ENCODE peak calls at places on chromosomes 1 and 21, in ten cellular contexts. One of them, this sample, is unnamed.

GRCh38 chr1:119539636-119540035 is 32.6 kb downstream of the HSD3B1 start:
- DNase-seq in NCI-H510A treated with DMSO at 0.1 percent for 48 hours: no peak
- DNase-seq in stimulated activated CD8-positive, alpha-beta memory T cell treated with anti-CD3 and anti-CD28 coated beads, Interleukin-7, amount 100 ng/mL, for 24 hours: no peak
- DNase-seq in cardiac muscle cell: no peak
- DNase-seq in IMR-90: no peak
- DNase-seq in retina: no peak
- DNase-seq in GM12892: no peak
- DNase-seq in cardiac fibroblast: no peak
- DNase-seq in suprapubic skin: no peak
- DNase-seq in dermis microvascular lymphatic vessel endothelial cell: no peak
- DNase-seq in this sample: no peak

GRCh38 chr1:159974350-159974965 is 20.4 kb upstream of the SLAMF9 start:
- DNase-seq in NCI-H510A treated with DMSO at 0.1 percent for 48 hours: no peak
- DNase-seq in stimulated activated CD8-positive, alpha-beta memory T cell treated with anti-CD3 and anti-CD28 coated beads, Interleukin-7, amount 100 ng/mL, for 24 hours: no peak
- DNase-seq in cardiac muscle cell: no peak
- DNase-seq in IMR-90: no peak
- DNase-seq in retina: no peak
- DNase-seq in GM12892: no peak
- DNase-seq in cardiac fibroblast: no peak
- DNase-seq in suprapubic skin: no peak
- DNase-seq in dermis microvascular lymphatic vessel endothelial cell: no peak
- DNase-seq in this sample: no peak

GRCh38 chr21:45763506-45763905 is 120.0 kb downstream of the PCBP3 start:
- DNase-seq in NCI-H510A treated with DMSO at 0.1 percent for 48 hours: no peak
- DNase-seq in stimulated activated CD8-positive, alpha-beta memory T cell treated with anti-CD3 and anti-CD28 coated beads, Interleukin-7, amount 100 ng/mL, for 24 hours: no peak
- DNase-seq in cardiac muscle cell: no peak
- DNase-seq in IMR-90: no peak
- DNase-seq in retina: no peak
- DNase-seq in GM12892: no peak
- DNase-seq in cardiac fibroblast: no peak
- DNase-seq in suprapubic skin: peak; percentile 43
- DNase-seq in dermis microvascular lymphatic vessel endothelial cell: no peak
- DNase-seq in this sample: no peak

GRCh38 chr1:184755226-184756065 is 788 bp upstream of the EDEM3 start:
- DNase-seq in NCI-H510A treated with DMSO at 0.1 percent for 48 hours: peak; percentile 56
- DNase-seq in stimulated activated CD8-positive, alpha-beta memory T cell treated with anti-CD3 and anti-CD28 coated beads, Interleukin-7, amount 100 ng/mL, for 24 hours: no peak
- DNase-seq in cardiac muscle cell: peak; percentile 52
- DNase-seq in IMR-90: no peak
- DNase-seq in retina: no peak
- DNase-seq in GM12892: no peak
- DNase-seq in cardiac fibroblast: peak; percentile 38
- DNase-seq in suprapubic skin: no peak
- DNase-seq in dermis microvascular lymphatic vessel endothelial cell: no peak
- DNase-seq in this sample: no peak

GRCh38 chr1:47449702-47450552 is 12.1 kb downstream of the FOXD2 start:
- DNase-seq in NCI-H510A treated with DMSO at 0.1 percent for 48 hours: no peak
- DNase-seq in stimulated activated CD8-positive, alpha-beta memory T cell treated with anti-CD3 and anti-CD28 coated beads, Interleukin-7, amount 100 ng/mL, for 24 hours: no peak
- DNase-seq in cardiac muscle cell: peak; percentile 43
- DNase-seq in IMR-90: no peak
- DNase-seq in retina: peak; percentile 61
- DNase-seq in GM12892: no peak
- DNase-seq in cardiac fibroblast: peak; percentile 24
- DNase-seq in suprapubic skin: no peak
- DNase-seq in dermis microvascular lymphatic vessel endothelial cell: no peak
- DNase-seq in this sample: no peak

GRCh38 chr1:93598861-93599439 is 82.7 kb downstream of the BCAR3 start:
- DNase-seq in NCI-H510A treated with DMSO at 0.1 percent for 48 hours: peak; percentile 42
- DNase-seq in stimulated activated CD8-positive, alpha-beta memory T cell treated with anti-CD3 and anti-CD28 coated beads, Interleukin-7, amount 100 ng/mL, for 24 hours: no peak
- DNase-seq in cardiac muscle cell: no peak
- DNase-seq in IMR-90: no peak
- DNase-seq in retina: no peak
- DNase-seq in GM12892: no peak
- DNase-seq in cardiac fibroblast: no peak
- DNase-seq in suprapubic skin: no peak
- DNase-seq in dermis microvascular lymphatic vessel endothelial cell: peak; percentile 16
- DNase-seq in this sample: no peak

GRCh38 chr1:203663294-203663693 is 36.7 kb downstream of the ATP2B4 start:
- DNase-seq in NCI-H510A treated with DMSO at 0.1 percent for 48 hours: no peak
- DNase-seq in stimulated activated CD8-positive, alpha-beta memory T cell treated with anti-CD3 and anti-CD28 coated beads, Interleukin-7, amount 100 ng/mL, for 24 hours: no peak
- DNase-seq in cardiac muscle cell: peak; percentile 59
- DNase-seq in IMR-90: peak; percentile 98
- DNase-seq in retina: no peak
- DNase-seq in GM12892: no peak
- DNase-seq in cardiac fibroblast: peak; percentile 49
- DNase-seq in suprapubic skin: no peak
- DNase-seq in dermis microvascular lymphatic vessel endothelial cell: no peak
- DNase-seq in this sample: peak; percentile 86

GRCh38 chr1:22105611-22106207 is 37.2 kb downstream of the WNT4 start:
- DNase-seq in NCI-H510A treated with DMSO at 0.1 percent for 48 hours: peak; percentile 76
- DNase-seq in stimulated activated CD8-positive, alpha-beta memory T cell treated with anti-CD3 and anti-CD28 coated beads, Interleukin-7, amount 100 ng/mL, for 24 hours: no peak
- DNase-seq in cardiac muscle cell: peak; percentile 76
- DNase-seq in IMR-90: peak; percentile 69
- DNase-seq in retina: peak; percentile 53
- DNase-seq in GM12892: no peak
- DNase-seq in cardiac fibroblast: peak; percentile 78
- DNase-seq in suprapubic skin: no peak
- DNase-seq in dermis microvascular lymphatic vessel endothelial cell: peak; percentile 38
- DNase-seq in this sample: peak; percentile 79

GRCh38 chr1:184022651-184023050 is 14.9 kb downstream of the COLGALT2 start:
- DNase-seq in NCI-H510A treated with DMSO at 0.1 percent for 48 hours: no peak
- DNase-seq in stimulated activated CD8-positive, alpha-beta memory T cell treated with anti-CD3 and anti-CD28 coated beads, Interleukin-7, amount 100 ng/mL, for 24 hours: no peak
- DNase-seq in cardiac muscle cell: peak; percentile 56
- DNase-seq in IMR-90: peak; percentile 48
- DNase-seq in retina: no peak
- DNase-seq in GM12892: no peak
- DNase-seq in cardiac fibroblast: peak; percentile 61
- DNase-seq in suprapubic skin: no peak
- DNase-seq in dermis microvascular lymphatic vessel endothelial cell: no peak
- DNase-seq in this sample: peak; percentile 85

GRCh38 chr1:96559707-96560588 is 161.6 kb upstream of the PTBP2 start:
- DNase-seq in NCI-H510A treated with DMSO at 0.1 percent for 48 hours: no peak
- DNase-seq in stimulated activated CD8-positive, alpha-beta memory T cell treated with anti-CD3 and anti-CD28 coated beads, Interleukin-7, amount 100 ng/mL, for 24 hours: no peak
- DNase-seq in cardiac muscle cell: peak; percentile 96
- DNase-seq in IMR-90: peak; percentile 99
- DNase-seq in retina: no peak
- DNase-seq in GM12892: no peak
- DNase-seq in cardiac fibroblast: peak; percentile 94
- DNase-seq in suprapubic skin: peak; percentile 76
- DNase-seq in dermis microvascular lymphatic vessel endothelial cell: no peak
- DNase-seq in this sample: peak; percentile 99

GRCh38 chr1:68104155-68104554 is 53.7 kb upstream of the DIRAS3 start:
- DNase-seq in NCI-H510A treated with DMSO at 0.1 percent for 48 hours: no peak
- DNase-seq in stimulated activated CD8-positive, alpha-beta memory T cell treated with anti-CD3 and anti-CD28 coated beads, Interleukin-7, amount 100 ng/mL, for 24 hours: no peak
- DNase-seq in cardiac muscle cell: peak; percentile 66
- DNase-seq in IMR-90: peak; percentile 94
- DNase-seq in retina: no peak
- DNase-seq in GM12892: no peak
- DNase-seq in cardiac fibroblast: peak; percentile 60
- DNase-seq in suprapubic skin: no peak
- DNase-seq in dermis microvascular lymphatic vessel endothelial cell: no peak
- DNase-seq in this sample: peak; percentile 80

GRCh38 chr1:167524651-167525050 is 6.3 kb upstream of the CD247 start:
- DNase-seq in NCI-H510A treated with DMSO at 0.1 percent for 48 hours: no peak
- DNase-seq in stimulated activated CD8-positive, alpha-beta memory T cell treated with anti-CD3 and anti-CD28 coated beads, Interleukin-7, amount 100 ng/mL, for 24 hours: no peak
- DNase-seq in cardiac muscle cell: no peak
- DNase-seq in IMR-90: no peak
- DNase-seq in retina: no peak
- DNase-seq in GM12892: no peak
- DNase-seq in cardiac fibroblast: no peak
- DNase-seq in suprapubic skin: no peak
- DNase-seq in dermis microvascular lymphatic vessel endothelial cell: no peak
- DNase-seq in this sample: no peak

GRCh38 chr1:101316801-101317200 is 80.0 kb downstream of the S1PR1 start:
- DNase-seq in NCI-H510A treated with DMSO at 0.1 percent for 48 hours: no peak
- DNase-seq in stimulated activated CD8-positive, alpha-beta memory T cell treated with anti-CD3 and anti-CD28 coated beads, Interleukin-7, amount 100 ng/mL, for 24 hours: no peak
- DNase-seq in cardiac muscle cell: no peak
- DNase-seq in IMR-90: no peak
- DNase-seq in retina: no peak
- DNase-seq in GM12892: no peak
- DNase-seq in cardiac fibroblast: no peak
- DNase-seq in suprapubic skin: no peak
- DNase-seq in dermis microvascular lymphatic vessel endothelial cell: no peak
- DNase-seq in this sample: no peak

GRCh38 chr1:24900486-24900849 is 29.6 kb downstream of the RUNX3 start:
- DNase-seq in NCI-H510A treated with DMSO at 0.1 percent for 48 hours: no peak
- DNase-seq in stimulated activated CD8-positive, alpha-beta memory T cell treated with anti-CD3 and anti-CD28 coated beads, Interleukin-7, amount 100 ng/mL, for 24 hours: no peak
- DNase-seq in cardiac muscle cell: no peak
- DNase-seq in IMR-90: no peak
- DNase-seq in retina: no peak
- DNase-seq in GM12892: peak; percentile 29
- DNase-seq in cardiac fibroblast: no peak
- DNase-seq in suprapubic skin: peak; percentile 27
- DNase-seq in dermis microvascular lymphatic vessel endothelial cell: no peak
- DNase-seq in this sample: no peak

GRCh38 chr21:42258885-42259407 is 40.0 kb downstream of the ABCG1 start:
- DNase-seq in NCI-H510A treated with DMSO at 0.1 percent for 48 hours: no peak
- DNase-seq in stimulated activated CD8-positive, alpha-beta memory T cell treated with anti-CD3 and anti-CD28 coated beads, Interleukin-7, amount 100 ng/mL, for 24 hours: no peak
- DNase-seq in cardiac muscle cell: no peak
- DNase-seq in IMR-90: no peak
- DNase-seq in retina: no peak
- DNase-seq in GM12892: no peak
- DNase-seq in cardiac fibroblast: no peak
- DNase-seq in suprapubic skin: no peak
- DNase-seq in dermis microvascular lymphatic vessel endothelial cell: no peak
- DNase-seq in this sample: no peak

GRCh38 chr1:212432706-212433576 is at the start of gene NENF:
- DNase-seq in NCI-H510A treated with DMSO at 0.1 percent for 48 hours: peak; percentile 79
- DNase-seq in stimulated activated CD8-positive, alpha-beta memory T cell treated with anti-CD3 and anti-CD28 coated beads, Interleukin-7, amount 100 ng/mL, for 24 hours: peak; percentile 53
- DNase-seq in cardiac muscle cell: peak; percentile 87
- DNase-seq in IMR-90: peak; percentile 72
- DNase-seq in retina: peak; percentile 62
- DNase-seq in GM12892: peak; percentile 96
- DNase-seq in cardiac fibroblast: peak; percentile 85
- DNase-seq in suprapubic skin: peak; percentile 83
- DNase-seq in dermis microvascular lymphatic vessel endothelial cell: peak; percentile 2
- DNase-seq in this sample: peak; percentile 67

GRCh38 chr1:164651378-164651951 is 92.5 kb downstream of the PBX1 start:
- DNase-seq in NCI-H510A treated with DMSO at 0.1 percent for 48 hours: no peak
- DNase-seq in stimulated activated CD8-positive, alpha-beta memory T cell treated with anti-CD3 and anti-CD28 coated beads, Interleukin-7, amount 100 ng/mL, for 24 hours: no peak
- DNase-seq in cardiac muscle cell: no peak
- DNase-seq in IMR-90: peak; percentile 25
- DNase-seq in retina: peak; percentile 57
- DNase-seq in GM12892: no peak
- DNase-seq in cardiac fibroblast: no peak
- DNase-seq in suprapubic skin: no peak
- DNase-seq in dermis microvascular lymphatic vessel endothelial cell: no peak
- DNase-seq in this sample: no peak

GRCh38 chr1:37453647-37454046 is 20.7 kb upstream of the ZC3H12A start:
- DNase-seq in NCI-H510A treated with DMSO at 0.1 percent for 48 hours: no peak
- DNase-seq in stimulated activated CD8-positive, alpha-beta memory T cell treated with anti-CD3 and anti-CD28 coated beads, Interleukin-7, amount 100 ng/mL, for 24 hours: no peak
- DNase-seq in cardiac muscle cell: no peak
- DNase-seq in IMR-90: no peak
- DNase-seq in retina: no peak
- DNase-seq in GM12892: no peak
- DNase-seq in cardiac fibroblast: no peak
- DNase-seq in suprapubic skin: no peak
- DNase-seq in dermis microvascular lymphatic vessel endothelial cell: no peak
- DNase-seq in this sample: no peak

GRCh38 chr21:30579351-30579750 is 10.8 kb downstream of the KRTAP22-2 start:
- DNase-seq in NCI-H510A treated with DMSO at 0.1 percent for 48 hours: no peak
- DNase-seq in stimulated activated CD8-positive, alpha-beta memory T cell treated with anti-CD3 and anti-CD28 coated beads, Interleukin-7, amount 100 ng/mL, for 24 hours: no peak
- DNase-seq in cardiac muscle cell: no peak
- DNase-seq in IMR-90: no peak
- DNase-seq in retina: no peak
- DNase-seq in GM12892: no peak
- DNase-seq in cardiac fibroblast: no peak
- DNase-seq in suprapubic skin: no peak
- DNase-seq in dermis microvascular lymphatic vessel endothelial cell: no peak
- DNase-seq in this sample: no peak

GRCh38 chr1:196302981-196303380 is 305.3 kb downstream of the KCNT2 start:
- DNase-seq in NCI-H510A treated with DMSO at 0.1 percent for 48 hours: no peak
- DNase-seq in stimulated activated CD8-positive, alpha-beta memory T cell treated with anti-CD3 and anti-CD28 coated beads, Interleukin-7, amount 100 ng/mL, for 24 hours: no peak
- DNase-seq in cardiac muscle cell: no peak
- DNase-seq in IMR-90: no peak
- DNase-seq in retina: no peak
- DNase-seq in GM12892: no peak
- DNase-seq in cardiac fibroblast: no peak
- DNase-seq in suprapubic skin: no peak
- DNase-seq in dermis microvascular lymphatic vessel endothelial cell: no peak
- DNase-seq in this sample: no peak

GRCh38 chr1:199173356-199173755 is 534.5 kb downstream of the PTPRC start:
- DNase-seq in NCI-H510A treated with DMSO at 0.1 percent for 48 hours: no peak
- DNase-seq in stimulated activated CD8-positive, alpha-beta memory T cell treated with anti-CD3 and anti-CD28 coated beads, Interleukin-7, amount 100 ng/mL, for 24 hours: no peak
- DNase-seq in cardiac muscle cell: no peak
- DNase-seq in IMR-90: peak; percentile 77
- DNase-seq in retina: no peak
- DNase-seq in GM12892: no peak
- DNase-seq in cardiac fibroblast: no peak
- DNase-seq in suprapubic skin: no peak
- DNase-seq in dermis microvascular lymphatic vessel endothelial cell: no peak
- DNase-seq in this sample: peak; percentile 34

GRCh38 chr21:33403128-33403785 is at the start of gene IFNGR2:
- DNase-seq in NCI-H510A treated with DMSO at 0.1 percent for 48 hours: peak; percentile 25
- DNase-seq in stimulated activated CD8-positive, alpha-beta memory T cell treated with anti-CD3 and anti-CD28 coated beads, Interleukin-7, amount 100 ng/mL, for 24 hours: no peak
- DNase-seq in cardiac muscle cell: peak; percentile 56
- DNase-seq in IMR-90: no peak
- DNase-seq in retina: no peak
- DNase-seq in GM12892: peak; percentile 66
- DNase-seq in cardiac fibroblast: peak; percentile 52
- DNase-seq in suprapubic skin: peak; percentile 76
- DNase-seq in dermis microvascular lymphatic vessel endothelial cell: no peak
- DNase-seq in this sample: no peak

GRCh38 chr1:247857069-247857985 is at the start of gene TRIM58:
- DNase-seq in NCI-H510A treated with DMSO at 0.1 percent for 48 hours: peak; percentile 73
- DNase-seq in stimulated activated CD8-positive, alpha-beta memory T cell treated with anti-CD3 and anti-CD28 coated beads, Interleukin-7, amount 100 ng/mL, for 24 hours: no peak
- DNase-seq in cardiac muscle cell: no peak
- DNase-seq in IMR-90: no peak
- DNase-seq in retina: peak; percentile 81
- DNase-seq in GM12892: peak; percentile 27
- DNase-seq in cardiac fibroblast: peak; percentile 16
- DNase-seq in suprapubic skin: peak; percentile 69
- DNase-seq in dermis microvascular lymphatic vessel endothelial cell: no peak
- DNase-seq in this sample: no peak

GRCh38 chr1:200415227-200415626 is 5.4 kb upstream of the ZNF281 start:
- DNase-seq in NCI-H510A treated with DMSO at 0.1 percent for 48 hours: no peak
- DNase-seq in stimulated activated CD8-positive, alpha-beta memory T cell treated with anti-CD3 and anti-CD28 coated beads, Interleukin-7, amount 100 ng/mL, for 24 hours: no peak
- DNase-seq in cardiac muscle cell: peak; percentile 31
- DNase-seq in IMR-90: no peak
- DNase-seq in retina: no peak
- DNase-seq in GM12892: no peak
- DNase-seq in cardiac fibroblast: no peak
- DNase-seq in suprapubic skin: no peak
- DNase-seq in dermis microvascular lymphatic vessel endothelial cell: no peak
- DNase-seq in this sample: peak; percentile 19

GRCh38 chr1:157304271-157304670 is 166.1 kb upstream of the ETV3 start:
- DNase-seq in NCI-H510A treated with DMSO at 0.1 percent for 48 hours: no peak
- DNase-seq in stimulated activated CD8-positive, alpha-beta memory T cell treated with anti-CD3 and anti-CD28 coated beads, Interleukin-7, amount 100 ng/mL, for 24 hours: no peak
- DNase-seq in cardiac muscle cell: no peak
- DNase-seq in IMR-90: no peak
- DNase-seq in retina: no peak
- DNase-seq in GM12892: no peak
- DNase-seq in cardiac fibroblast: no peak
- DNase-seq in suprapubic skin: no peak
- DNase-seq in dermis microvascular lymphatic vessel endothelial cell: no peak
- DNase-seq in this sample: no peak

GRCh38 chr1:243230914-243231313 is 24.2 kb downstream of the CEP170 start:
- DNase-seq in NCI-H510A treated with DMSO at 0.1 percent for 48 hours: no peak
- DNase-seq in stimulated activated CD8-positive, alpha-beta memory T cell treated with anti-CD3 and anti-CD28 coated beads, Interleukin-7, amount 100 ng/mL, for 24 hours: no peak
- DNase-seq in cardiac muscle cell: peak; percentile 28
- DNase-seq in IMR-90: peak; percentile 44
- DNase-seq in retina: peak; percentile 2
- DNase-seq in GM12892: no peak
- DNase-seq in cardiac fibroblast: peak; percentile 52
- DNase-seq in suprapubic skin: no peak
- DNase-seq in dermis microvascular lymphatic vessel endothelial cell: no peak
- DNase-seq in this sample: peak; percentile 52

GRCh38 chr1:158003409-158003805 is 10.0 kb downstream of the KIRREL1 start:
- DNase-seq in NCI-H510A treated with DMSO at 0.1 percent for 48 hours: no peak
- DNase-seq in stimulated activated CD8-positive, alpha-beta memory T cell treated with anti-CD3 and anti-CD28 coated beads, Interleukin-7, amount 100 ng/mL, for 24 hours: no peak
- DNase-seq in cardiac muscle cell: peak; percentile 74
- DNase-seq in IMR-90: peak; percentile 60
- DNase-seq in retina: peak; percentile 70
- DNase-seq in GM12892: no peak
- DNase-seq in cardiac fibroblast: peak; percentile 72
- DNase-seq in suprapubic skin: no peak
- DNase-seq in dermis microvascular lymphatic vessel endothelial cell: no peak
- DNase-seq in this sample: peak; percentile 64